ENCODE peak calls at places on chromosomes 5 and 9, in six cellular contexts. X is effector memory CD4-positive, alpha-beta T cell; G is left ventricle myocardium inferior; F is right cardiac atrium; L is ovary; A is thoracic aorta. O is an unnamed sample.

GRCh38 chr9:110015759-110016158 is 192.2 kb downstream of the C9orf152 start:
- DNase-seq in X (no peak), G (no peak), F (no peak), L (no peak), A (no peak), O (peak; percentile 55)

GRCh38 chr9:87381050-87381711 is 116.5 kb upstream of the DAPK1 start:
- DNase-seq in X (no peak), G (no peak), F (no peak), L (no peak), A (no peak), O (no peak)

GRCh38 chr9:20286154-20286553 is 336.1 kb downstream of the MLLT3 start:
- DNase-seq in X (no peak), G (no peak), F (no peak), L (no peak), A (no peak), O (no peak)

GRCh38 chr5:138824924-138825863 is 49.9 kb downstream of the LRRTM2 start:
- DNase-seq in X (no peak), G (no peak), F (no peak), L (no peak), A (no peak), O (no peak)

GRCh38 chr5:158837908-158838307 is 261.8 kb downstream of the EBF1 start:
- DNase-seq in X (no peak), G (no peak), F (no peak), L (no peak), A (no peak), O (no peak)

GRCh38 chr5:19564036-19564435 is 424.0 kb downstream of the CDH18 start:
- DNase-seq in X (no peak), G (no peak), F (no peak), L (no peak), A (no peak), O (no peak)

GRCh38 chr5:37787742-37788141 is 52.1 kb downstream of the GDNF start:
- DNase-seq in X (no peak), G (no peak), F (no peak), L (no peak), A (no peak), O (no peak)

GRCh38 chr5:31346896-31347557 is 153.5 kb downstream of the CDH6 start:
- DNase-seq in X (no peak), G (no peak), F (no peak), L (no peak), A (no peak), O (no peak)

GRCh38 chr5:179435731-179436315 is 90.6 kb upstream of the ADAMTS2 start:
- DNase-seq in X (no peak), G (no peak), F (peak; percentile 89), L (no peak), A (no peak), O (no peak)

GRCh38 chr5:131505237-131505908 is 129.7 kb downstream of the RAPGEF6 start:
- DNase-seq in X (no peak), G (no peak), F (no peak), L (no peak), A (no peak), O (no peak)
- H3K27ac ChIP-seq in X (no peak overlapping the region), G (no peak overlapping the region), F (no peak overlapping the region), L (no peak overlapping the region), A (no peak overlapping the region), O (no peak overlapping the region)

GRCh38 chr9:129141066-129142041 is 30.1 kb downstream of the PTPA start:
- DNase-seq in X (no peak), G (peak; percentile 69), F (peak; percentile 80), L (peak; percentile 78), A (no peak), O (peak; percentile 29)
- H3K4me3 ChIP-seq in X (no peak overlapping the region), G (peak overlapping the region; percentile 71), F (peak overlapping the region; percentile 3), L (peak overlapping the region; percentile 29), A (peak overlapping the region; percentile 76), O (peak overlapping the region; percentile 41)

GRCh38 chr9:84669008-84669292 is 579 bp upstream of the NTRK2 start:
- DNase-seq in X (no peak), G (no peak), F (no peak), L (no peak), A (no peak), O (no peak)
- H3K27me3 ChIP-seq in X (no peaks in the 10 kb centered on the region), G (peaks cover 73% of the 10 kb centered on the region), F (no peaks in the 10 kb centered on the region), L (no peaks in the 10 kb centered on the region), A (no peaks in the 10 kb centered on the region), O (peaks cover 27% of the 10 kb centered on the region)

DNA sequence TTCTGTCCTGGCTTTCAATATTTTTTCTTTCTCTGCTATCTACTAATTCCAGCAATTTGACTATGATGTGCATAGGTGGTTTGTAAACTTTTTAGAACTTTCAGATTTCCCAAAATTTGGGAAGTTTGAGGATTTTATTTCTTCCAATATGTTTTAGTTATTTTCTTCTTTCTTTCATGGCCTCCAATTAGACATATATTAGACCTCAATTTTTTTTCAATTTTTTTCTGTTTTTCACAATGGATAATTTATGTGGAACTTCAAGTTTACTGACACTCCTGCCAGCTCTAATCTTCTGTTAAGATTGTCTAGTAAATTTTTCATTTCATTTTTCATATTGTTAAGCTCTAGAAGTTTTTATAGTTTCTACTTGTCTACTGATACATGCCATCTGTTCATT is 163.3 kb downstream of the SAXO1 start:
- DNase-seq in X (no peak), G (no peak), F (no peak), L (no peak), A (no peak), O (no peak)
- H3K27ac ChIP-seq in X (no peak overlapping the region), G (no peak overlapping the region), F (no peak overlapping the region), L (no peak overlapping the region), A (no peak overlapping the region), O (no peak overlapping the region)

DNA sequence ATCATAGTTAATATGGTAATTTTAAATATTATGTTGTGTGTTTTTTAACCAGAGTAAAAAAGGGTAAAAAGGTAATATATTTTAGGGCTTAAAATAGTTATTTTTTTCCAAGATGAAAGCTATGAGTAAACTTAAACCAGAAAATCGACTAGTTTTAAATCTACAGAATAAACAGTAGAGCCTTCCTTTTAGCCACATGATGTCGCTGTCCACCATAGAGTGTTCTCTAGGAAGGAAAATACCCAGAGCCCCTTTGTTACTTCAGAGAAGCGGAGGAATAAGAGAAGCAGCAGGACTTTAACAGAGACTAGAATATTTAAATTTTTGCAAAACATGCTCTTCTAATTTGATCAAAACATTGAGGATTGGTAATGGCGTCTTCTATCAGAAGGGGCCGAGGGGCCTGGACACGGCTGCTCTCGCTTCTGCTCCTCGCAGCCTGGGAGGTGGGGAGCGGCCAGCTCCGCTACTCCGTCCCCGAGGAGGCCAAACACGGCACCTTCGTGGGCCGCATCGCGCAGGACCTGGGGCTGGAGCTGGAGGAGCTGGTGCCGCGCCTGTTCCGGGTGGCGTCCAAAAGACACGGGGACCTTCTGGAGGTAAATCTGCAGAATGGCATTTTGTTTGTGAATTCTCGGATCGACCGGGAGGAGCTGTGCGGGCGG is at the start of gene PCDHA2:
- DNase-seq in X (no peak), G (no peak), F (no peak), L (no peak), A (no peak), O (no peak)
- H3K4me3 ChIP-seq in X (no peak within 1 kb of the TSS), G (peak within 1 kb of the TSS; percentile 37), F (no peak within 1 kb of the TSS), L (peak within 1 kb of the TSS; percentile 12), A (peak within 1 kb of the TSS; percentile 44), O (no peak within 1 kb of the TSS)

GRCh38 chr9:132575811-132576210 is 6.6 kb upstream of the BARHL1 start:
- DNase-seq in X (no peak), G (no peak), F (no peak), L (no peak), A (no peak), O (no peak)

GRCh38 chr9:132575005-132575609 is 7.3 kb upstream of the BARHL1 start:
- DNase-seq in X (no peak), G (peak; percentile 57), F (peak; percentile 88), L (no peak), A (no peak), O (no peak)

GRCh38 chr9:132579427-132579798 is 3.0 kb upstream of the BARHL1 start:
- DNase-seq in X (no peak), G (no peak), F (no peak), L (no peak), A (no peak), O (no peak)

GRCh38 chr9:132578367-132578932 is 4.0 kb upstream of the BARHL1 start:
- DNase-seq in X (no peak), G (no peak), F (no peak), L (no peak), A (no peak), O (no peak)

DNA sequence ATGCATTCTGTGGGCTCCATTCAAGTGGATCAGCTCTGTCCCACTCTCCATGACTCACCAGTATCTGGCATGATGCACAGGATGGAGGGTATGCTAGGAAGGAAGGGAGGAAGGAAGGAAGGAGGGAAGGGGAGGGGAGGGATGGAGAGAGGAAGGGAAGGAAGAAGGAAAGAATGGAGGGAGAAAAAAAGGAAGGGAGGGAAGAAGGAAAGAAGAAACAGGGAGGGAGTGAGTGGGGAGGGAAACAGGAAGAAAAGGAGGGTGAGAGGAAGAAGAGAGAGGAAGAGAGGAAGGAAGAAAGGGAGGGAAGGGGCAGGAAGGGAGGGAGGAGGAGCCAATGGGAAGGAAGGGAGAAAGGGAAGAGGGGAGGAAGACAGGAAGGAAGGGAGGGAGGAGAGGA is 5.3 kb upstream of the BARHL1 start:
- DNase-seq in X (no peak), G (no peak), F (no peak), L (no peak), A (no peak), O (no peak)
- H3K27me3 ChIP-seq in X (peaks cover 59% of the 10 kb centered on the region), G (peaks cover 100% of the 10 kb centered on the region), F (no peaks in the 10 kb centered on the region), L (peaks cover 13% of the 10 kb centered on the region), A (peaks cover 5% of the 10 kb centered on the region), O (peaks cover 28% of the 10 kb centered on the region)

GRCh38 chr9:95062601-95063065 is 254.9 kb downstream of the FANCC start:
- DNase-seq in X (no peak), G (no peak), F (no peak), L (no peak), A (no peak), O (no peak)
- H3K27ac ChIP-seq in X (no peak overlapping the region), G (peak overlapping the region; percentile 75), F (peak overlapping the region; percentile 32), L (no peak overlapping the region), A (peak overlapping the region; percentile 66), O (no peak overlapping the region)

O was measured in CD4-positive, CD25-positive, alpha-beta regulatory T cell.